ENCODE peak calls at places on chromosomes 5 and 9, in four cellular contexts. I is A549, V is dorsolateral prefrontal cortex, D is lower leg skin. F is an unnamed sample.

GRCh38 chr5:163506726-163507125 is 1.3 kb downstream of the MAT2B start:
- DNase-seq in I (no peak), V (no peak), D (no peak), F (no peak)

GRCh38 chr5:34582364-34582763 is 73.8 kb upstream of the RAI14 start:
- DNase-seq in I (no peak), V (no peak), D (no peak), F (no peak)

GRCh38 chr5:140109050-140109817 is 4.7 kb upstream of the PURA start:
- DNase-seq in I (no peak), V (peak; percentile 27), D (no peak), F (no peak)

GRCh38 chr5:91383027-91383955 is at the start of gene ARRDC3:
- DNase-seq in I (peak; percentile 97), V (peak; percentile 93), D (peak; percentile 94), F (peak; percentile 99)

GRCh38 chr5:112799661-112800060 is 61.4 kb upstream of the SRP19 start:
- DNase-seq in I (no peak), V (no peak), D (no peak), F (no peak)

GRCh38 chr9:120854596-120855327 is 12.0 kb upstream of the PSMD5 start:
- DNase-seq in I (no peak), V (no peak), D (no peak), F (no peak)

GRCh38 chr9:134949681-134950403 is 32.1 kb upstream of the FCN1 start:
- DNase-seq in I (no peak), V (no peak), D (no peak), F (no peak)

GRCh38 chr9:69888876-69889585 is 68.4 kb downstream of the CFAP95 start:
- DNase-seq in I (no peak), V (no peak), D (no peak), F (no peak)

GRCh38 chr5:142253938-142254895 is 70.6 kb downstream of the SPRY4 start:
- DNase-seq in I (no peak), V (no peak), D (no peak), F (no peak)

GRCh38 chr5:87924451-87924850 is 344.2 kb downstream of the TMEM161B start:
- DNase-seq in I (peak; percentile 2), V (no peak), D (no peak), F (no peak)

GRCh38 chr5:15376088-15376487 is 123.9 kb upstream of the FBXL7 start:
- DNase-seq in I (no peak), V (no peak), D (no peak), F (no peak)

GRCh38 chr9:121743441-121744001 is 92.1 kb downstream of the DAB2IP start:
- DNase-seq in I (peak; percentile 85), V (peak; percentile 76), D (peak; percentile 62), F (peak; percentile 93)

GRCh38 chr5:58064799-58065198 is 395.1 kb downstream of the PLK2 start:
- DNase-seq in I (no peak), V (no peak), D (no peak), F (no peak)

GRCh38 chr9:36151306-36152210 is 15.0 kb downstream of the GLIPR2 start:
- DNase-seq in I (no peak), V (no peak), D (no peak), F (no peak)

DNA sequence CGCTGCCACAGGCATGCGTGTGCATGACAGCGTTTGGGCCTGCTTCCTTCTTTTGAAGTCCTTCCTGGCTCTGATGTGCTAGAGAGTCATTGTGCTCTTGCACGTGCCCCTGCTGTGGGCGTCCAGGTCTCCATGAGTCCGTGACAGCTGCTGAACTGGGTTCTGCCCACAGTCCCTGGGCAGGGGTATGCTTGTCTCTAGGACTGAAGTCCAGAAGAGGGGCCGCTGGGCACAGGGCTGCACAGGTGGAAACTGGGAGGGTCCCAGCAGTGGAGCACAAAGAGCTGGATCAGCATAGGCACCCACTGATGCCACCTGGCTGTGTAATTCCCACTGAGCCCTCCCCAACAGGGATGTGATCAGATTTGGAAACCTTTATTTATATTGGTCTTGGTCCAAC is 169.4 kb downstream of the IRX2 start:
- DNase-seq in I (no peak), V (no peak), D (no peak), F (no peak)
- TF ChIP-seq CTCF in I (no peak), V (no peak), D (no peak), F (no peak)

GRCh38 chr5:177306674-177307543 is 3.3 kb downstream of the PRELID1 start:
- DNase-seq in I (no peak), V (no peak), D (no peak), F (no peak)
- TF ChIP-seq CTCF in I (no peak), V (no peak), D (no peak), F (no peak)

DNA sequence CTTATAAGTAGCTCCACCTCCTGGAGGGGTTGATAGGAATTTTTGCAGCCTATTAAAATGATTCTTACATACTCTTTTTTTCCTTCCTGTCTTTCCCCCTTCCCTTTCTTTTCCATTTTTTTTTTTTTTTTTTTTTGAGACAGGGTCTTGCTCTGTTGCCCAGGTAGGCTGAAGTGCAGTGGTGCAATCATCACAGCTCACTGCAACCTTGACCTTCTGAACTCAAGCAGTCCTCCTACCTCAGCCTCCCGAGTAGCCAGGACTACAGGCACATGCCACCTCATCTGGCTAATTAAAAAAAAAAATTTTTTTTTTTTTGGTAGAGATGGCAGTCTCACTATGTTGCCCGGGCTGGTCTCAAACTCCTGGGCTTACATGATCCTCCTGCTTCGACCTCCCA is 4.3 kb upstream of the TBC1D2 start:
- DNase-seq in I (no peak), V (no peak), D (no peak), F (no peak)
- TF ChIP-seq CTCF in I (no peak), V (no peak), D (no peak), F (no peak)

GRCh38 chr9:116928884-116929283 is 241.8 kb downstream of the TRIM32 start:
- DNase-seq in I (no peak), V (no peak), D (no peak), F (no peak)
- TF ChIP-seq CTCF in I (no peak), V (no peak), D (no peak), F (no peak)

GRCh38 chr9:2725929-2726328 is 8.6 kb downstream of the KCNV2 start:
- DNase-seq in I (no peak), V (no peak), D (no peak), F (no peak)

GRCh38 chr9:2723666-2724065 is 6.4 kb downstream of the KCNV2 start:
- DNase-seq in I (no peak), V (no peak), D (no peak), F (no peak)

GRCh38 chr9:2725126-2725525 is 7.8 kb downstream of the KCNV2 start:
- DNase-seq in I (no peak), V (no peak), D (no peak), F (no peak)

GRCh38 chr9:2720179-2720654 is 2.9 kb downstream of the KCNV2 start:
- DNase-seq in I (peak; percentile 4), V (no peak), D (no peak), F (no peak)

GRCh38 chr9:2722715-2723114 is 5.4 kb downstream of the KCNV2 start:
- DNase-seq in I (no peak), V (no peak), D (no peak), F (no peak)
- TF ChIP-seq CTCF in I (no peak), V (no peak), D (no peak), F (no peak)

DNA sequence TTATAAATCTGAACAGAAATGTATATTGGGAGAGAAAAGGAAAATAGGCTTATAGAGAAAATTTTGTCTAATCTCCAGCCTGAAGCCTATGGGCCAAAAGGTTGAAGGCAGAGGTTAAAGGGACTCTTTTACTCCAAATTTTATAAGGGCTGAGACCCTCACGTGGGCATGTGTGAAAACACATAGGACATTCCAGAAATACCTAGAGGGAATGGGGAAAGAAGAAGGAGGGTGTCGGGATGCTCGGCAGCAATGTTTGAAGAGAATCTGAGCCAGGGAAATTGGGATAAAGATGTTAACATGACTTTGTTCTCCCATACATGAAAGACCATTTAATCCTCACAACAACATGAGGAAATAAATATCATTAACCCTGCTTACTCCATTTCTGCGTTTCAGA is 102.1 kb upstream of the SLC12A2 start:
- DNase-seq in I (no peak), V (no peak), D (no peak), F (no peak)
- TF ChIP-seq CTCF in I (no peak), V (no peak), D (no peak), F (no peak)

GRCh38 chr5:36073595-36074216 is 7.0 kb upstream of the UGT3A2 start:
- DNase-seq in I (peak; percentile 15), V (no peak), D (no peak), F (no peak)
- TF ChIP-seq CTCF in I (no peak), V (no peak), D (no peak), F (no peak)

DNA sequence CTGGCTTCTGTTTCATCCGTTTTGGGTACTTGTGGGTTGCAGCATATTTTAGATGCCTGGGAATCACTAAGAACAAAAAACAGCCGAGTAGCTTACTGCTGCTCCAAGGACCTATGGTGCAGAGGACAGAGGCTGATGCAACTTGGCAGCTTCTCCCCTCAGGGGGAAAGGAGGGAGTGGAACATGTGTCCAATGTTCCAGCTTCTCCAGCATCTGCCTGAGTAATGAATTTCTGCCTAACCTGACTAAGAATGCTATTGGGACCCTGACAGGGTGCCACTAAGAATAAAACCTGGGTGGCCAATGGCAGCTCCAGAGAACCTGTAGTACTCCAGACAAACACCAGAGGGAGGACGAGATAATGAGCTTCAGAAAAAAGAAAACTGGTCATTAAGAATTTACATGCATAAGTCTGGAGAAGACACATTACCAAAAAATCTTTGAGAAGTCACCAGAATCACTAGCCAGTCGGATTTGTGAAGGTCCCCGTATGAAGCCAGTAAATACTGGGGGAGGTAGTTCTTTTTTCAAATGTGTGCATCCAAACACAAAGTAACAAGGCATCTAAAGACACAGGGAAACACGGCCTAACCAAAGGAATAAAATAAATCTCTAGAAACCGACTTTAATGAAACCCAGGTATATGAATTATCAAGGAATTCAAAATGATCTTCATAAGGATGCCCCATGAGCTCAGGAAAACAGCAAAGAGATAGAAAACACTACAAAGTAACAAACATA is 293.5 kb downstream of the HINT1 start:
- DNase-seq in I (peak; percentile 20), V (no peak), D (no peak), F (peak; percentile 89)
- TF ChIP-seq CTCF in I (peak; percentile 45), V (peak; percentile 31), D (no peak), F (peak; percentile 69)